ENCODE peak calls at places on chromosome 4, in nine cellular contexts. C is BJ; G is PC-9; V is heart left ventricle; U is lung; J is NT2/D1; R is fibroblast of lung; K is CD8-positive, alpha-beta T cell; B is endodermal cell. H is an unnamed sample. For H3K27me3, the result is how much of the 10 kb centered on the place peaks cover.

GRCh38 chr4:73723029-73723428 is 17.3 kb upstream of the CXCL8 start:
- DNase-seq in C (no peak), G (no peak), V (no peak), U (no peak), J (no peak), R (peak), K (no peak), B (no peak), H (no peak)

GRCh38 chr4:82984459-82984858 is 26.2 kb downstream of the LIN54 start:
- DNase-seq in C (peak), G (peak), V (no peak), U (no peak), J (no peak), R (peak), K (no peak), B (no peak), H (no peak)

GRCh38 chr4:19010766-19011165 is 989.2 kb upstream of the LCORL start:
- DNase-seq in C (no peak), G (no peak), V (no peak), U (no peak), J (peak), R (no peak), K (no peak), B (peak), H (no peak)

GRCh38 chr4:73248416-73248815 is 10.2 kb downstream of the ANKRD17 start:
- DNase-seq in C (no peak), G (no peak), V (no peak), U (no peak), J (no peak), R (no peak), K (no peak), B (no peak), H (no peak)

GRCh38 chr4:4461850-4462249 is 74.9 kb downstream of the NSG1 start:
- DNase-seq in C (no peak), G (no peak), V (no peak), U (no peak), J (no peak), R (no peak), K (peak), B (no peak), H (no peak)

GRCh38 chr4:153471691-153472080 is 5.5 kb downstream of the TMEM131L start:
- DNase-seq in C (no peak), G (no peak), V (no peak), U (no peak), J (no peak), R (no peak), K (no peak), B (no peak), H (no peak)

GRCh38 chr4:102678107-102678506 is 82.7 kb downstream of the MANBA start:
- DNase-seq in C (no peak), G (no peak), V (no peak), U (no peak), J (no peak), R (no peak), K (no peak), B (no peak), H (no peak)

GRCh38 chr4:105555409-105555808 is 3.0 kb downstream of the ARHGEF38 start:
- DNase-seq in C (no peak), G (no peak), V (no peak), U (no peak), J (peak), R (no peak), K (no peak), B (peak), H (peak)

GRCh38 chr4:95093936-95094929 is 336.5 kb downstream of the BMPR1B start:
- DNase-seq in C (no peak), G (no peak), V (no peak), U (no peak), J (no peak), R (no peak), K (no peak), B (no peak), H (no peak)

GRCh38 chr4:177229331-177229730 is 80.3 kb upstream of the NEIL3 start:
- DNase-seq in C (no peak), G (no peak), V (no peak), U (no peak), J (no peak), R (no peak), K (no peak), B (no peak), H (no peak)

GRCh38 chr4:23805381-23805780 is 84.5 kb downstream of the PPARGC1A start:
- DNase-seq in C (no peak), G (no peak), V (no peak), U (no peak), J (no peak), R (peak), K (no peak), B (no peak), H (no peak)

GRCh38 chr4:23878235-23878861 is 11.5 kb downstream of the PPARGC1A start:
- DNase-seq in C (no peak), G (no peak), V (no peak), U (no peak), J (no peak), R (peak), K (no peak), B (no peak), H (no peak)

GRCh38 chr4:182642831-182643230 is 274.4 kb downstream of the DCTD start:
- DNase-seq in C (no peak), G (no peak), V (no peak), U (no peak), J (no peak), R (peak), K (no peak), B (no peak), H (no peak)

GRCh38 chr4:86579941-86580340 is 14.2 kb upstream of the PTPN13 start:
- DNase-seq in C (no peak), G (no peak), V (no peak), U (no peak), J (no peak), R (no peak), K (no peak), B (no peak), H (no peak)

GRCh38 chr4:109303141-109303499 is 662 bp upstream of the COL25A1 start:
- DNase-seq in C (no peak), G (no peak), V (no peak), U (no peak), J (no peak), R (peak), K (no peak), B (no peak), H (no peak)

GRCh38 chr4:26217961-26218676 is 102.7 kb upstream of the RBPJ start:
- DNase-seq in C (no peak), G (no peak), V (no peak), U (no peak), J (no peak), R (no peak), K (no peak), B (peak), H (no peak)

GRCh38 chr4:105624530-105624929 is 72.1 kb downstream of the ARHGEF38 start:
- DNase-seq in C (no peak), G (peak), V (peak), U (no peak), J (no peak), R (peak), K (no peak), B (no peak), H (no peak)

GRCh38 chr4:122524176-122524575 is 67.7 kb upstream of the IL2 start:
- DNase-seq in C (no peak), G (no peak), V (no peak), U (no peak), J (no peak), R (no peak), K (no peak), B (no peak), H (no peak)

GRCh38 chr4:83618431-83618830 is 82.5 kb downstream of the GPAT3 start:
- DNase-seq in C (peak), G (peak), V (peak), U (peak), J (no peak), R (peak), K (no peak), B (no peak), H (no peak)

GRCh38 chr4:101232074-101232776 is 115.1 kb downstream of the PPP3CA start:
- DNase-seq in C (peak), G (peak), V (no peak), U (no peak), J (no peak), R (peak), K (no peak), B (no peak), H (no peak)

GRCh38 chr4:1406946-1407656 is 859 bp upstream of the NKX1-1 start:
- DNase-seq in C (no peak), G (no peak), V (no peak), U (no peak), J (no peak), R (no peak), K (no peak), B (peak), H (no peak)

GRCh38 chr4:1407657-1408333 is 1.6 kb upstream of the NKX1-1 start:
- DNase-seq in C (no peak), G (no peak), V (no peak), U (no peak), J (no peak), R (no peak), K (no peak), B (peak), H (no peak)

GRCh38 chr4:1409079-1409805 is 3.0 kb upstream of the NKX1-1 start:
- DNase-seq in C (no peak), G (no peak), V (no peak), U (no peak), J (no peak), R (no peak), K (no peak), B (no peak), H (no peak)

GRCh38 chr4:1409806-1410425 is 3.7 kb upstream of the NKX1-1 start:
- DNase-seq in C (no peak), G (no peak), V (no peak), U (no peak), J (no peak), R (no peak), K (no peak), B (no peak), H (no peak)

GRCh38 chr4:1408418-1408817 is 2.2 kb upstream of the NKX1-1 start:
- DNase-seq in C (no peak), G (no peak), V (no peak), U (no peak), J (no peak), R (no peak), K (no peak), B (peak), H (no peak)
- H3K27me3 ChIP-seq in C (under half), G (under half), V (half or more), U (under half), J (half or more), R (under half), K (under half), B (half or more), H (half or more)

DNA sequence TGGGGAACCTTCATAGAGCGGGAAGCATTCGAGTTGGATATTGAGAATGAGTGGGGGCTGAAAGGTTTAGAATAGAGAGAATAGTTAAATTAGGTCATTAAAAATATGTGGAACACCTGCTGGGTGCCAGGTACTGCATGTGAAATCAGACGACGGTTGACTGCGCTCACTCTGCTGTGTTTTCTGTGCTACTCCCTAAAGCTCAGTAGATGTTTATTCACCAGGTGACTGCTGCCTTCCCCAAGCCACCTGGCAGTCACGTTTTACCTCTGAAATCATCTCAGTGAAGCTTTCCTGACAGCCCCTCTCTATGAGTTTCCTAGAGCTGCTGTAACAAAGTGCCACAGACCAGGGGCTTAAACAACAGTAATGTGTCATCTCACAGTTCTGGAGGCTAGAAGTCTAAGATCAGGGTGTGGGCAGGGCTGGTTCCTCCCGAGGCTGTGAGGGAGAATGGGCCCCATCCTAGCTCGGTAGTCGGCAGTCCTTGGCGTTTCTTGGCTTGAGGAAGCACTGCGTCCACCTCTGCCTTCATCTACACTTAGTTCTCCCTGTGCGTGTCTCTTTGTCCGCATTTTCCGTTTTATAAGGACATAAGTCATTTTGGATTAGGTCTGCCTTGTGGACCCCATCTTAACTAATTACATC is 25.3 kb downstream of the ADD1 start:
- DNase-seq in C (no peak), G (no peak), V (no peak), U (no peak), J (no peak), R (no peak), K (no peak), B (no peak), H (no peak)
- H3K4me3 ChIP-seq in C (no peak), G (no peak), V (peak), U (no peak), J (no peak), R (peak), K (no peak), B (peak), H (no peak)

DNA sequence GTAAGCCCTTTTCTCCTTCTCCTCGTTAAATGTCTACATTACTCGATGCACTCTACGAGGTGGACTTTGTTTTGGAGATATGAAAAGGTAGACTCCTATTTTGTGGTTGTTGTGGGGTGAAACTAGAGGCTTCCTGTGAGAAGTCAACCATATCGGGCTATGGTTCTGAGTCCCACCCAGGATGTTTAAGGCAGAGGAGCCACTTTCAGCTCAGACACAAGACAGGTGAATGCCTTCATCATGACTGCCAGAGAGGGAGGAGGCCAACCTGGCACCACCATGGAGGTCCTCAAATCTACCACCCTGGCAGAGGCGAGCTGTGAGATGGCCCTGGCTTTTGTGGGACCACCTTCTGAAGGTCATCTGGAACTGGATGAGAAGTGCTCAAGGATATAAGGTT is 154.4 kb upstream of the KLF3 start:
- DNase-seq in C (no peak), G (no peak), V (no peak), U (no peak), J (no peak), R (no peak), K (peak), B (no peak), H (no peak)
- H3K27me3 ChIP-seq in C (under half), G (under half), V (under half), U (under half), J (under half), R (under half), K (under half), B (under half), H (under half)

GRCh38 chr4:41991916-41992767 is 1.8 kb downstream of the SLC30A9 start:
- DNase-seq in C (no peak), G (no peak), V (no peak), U (no peak), J (no peak), R (peak), K (no peak), B (no peak), H (no peak)
- H3K4me3 ChIP-seq in C (no peak), G (peak), V (no peak), U (no peak), J (peak), R (no peak), K (no peak), B (peak), H (no peak)

DNA sequence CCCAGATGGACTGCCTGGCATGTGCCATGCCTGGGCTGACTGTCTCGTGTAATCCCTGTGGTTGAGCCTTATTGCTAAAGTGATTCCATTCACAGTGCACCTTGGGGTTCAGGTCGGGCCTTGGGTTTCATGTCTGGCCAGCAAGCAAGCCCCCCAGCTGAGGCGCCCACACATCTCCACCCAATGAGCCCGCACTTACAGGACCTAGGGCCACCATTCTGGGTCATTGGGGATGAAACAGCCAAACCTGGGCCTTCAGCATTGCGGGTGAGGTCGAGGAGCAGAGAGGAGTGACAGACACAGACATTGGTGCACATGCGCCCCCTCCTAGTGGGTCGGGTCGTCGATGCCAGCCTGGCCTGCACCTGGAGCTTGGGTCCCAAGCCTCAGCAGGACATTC is 21.3 kb upstream of the WFS1 start:
- DNase-seq in C (no peak), G (no peak), V (no peak), U (no peak), J (no peak), R (no peak), K (no peak), B (no peak), H (no peak)
- H3K27me3 ChIP-seq in C (under half), G (under half), V (under half), U (under half), J (under half), R (under half), K (under half), B (under half), H (under half)

DNA sequence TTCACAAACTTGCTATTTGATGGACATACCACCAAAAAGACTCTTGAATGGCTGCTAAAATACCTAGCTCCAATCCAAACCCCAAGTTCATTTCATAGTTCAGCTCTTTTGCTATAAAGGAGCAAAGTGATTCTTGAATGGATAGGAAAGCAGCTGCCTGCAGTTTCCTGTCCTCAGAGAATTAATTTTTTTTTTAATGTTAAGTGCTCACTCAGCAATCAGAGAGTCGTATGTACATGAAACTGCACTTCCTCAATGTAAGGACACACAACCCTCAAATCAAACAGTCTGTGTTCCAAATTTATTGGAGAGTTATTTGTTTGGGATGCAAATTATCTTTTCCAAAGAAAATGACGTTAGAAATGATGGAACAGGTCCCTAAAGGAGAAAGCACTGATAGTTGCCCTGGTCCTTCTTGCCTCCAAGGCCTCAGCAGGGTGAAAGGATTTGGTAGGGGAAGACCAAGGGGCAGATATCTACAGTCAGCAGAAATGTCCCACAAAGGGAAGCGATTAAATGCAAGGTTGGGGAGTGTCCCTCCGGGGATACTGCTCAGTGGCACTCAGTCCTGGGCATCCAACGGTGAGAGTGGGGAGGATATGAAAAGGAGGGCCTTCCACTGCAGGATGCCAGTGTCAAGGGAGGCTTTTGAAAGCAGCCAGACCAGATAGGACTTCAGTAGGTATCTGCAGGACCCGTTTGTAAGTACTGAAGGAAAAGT is 67.2 kb upstream of the RASGEF1B start:
- DNase-seq in C (no peak), G (no peak), V (no peak), U (no peak), J (no peak), R (no peak), K (no peak), B (no peak), H (no peak)
- H3K4me3 ChIP-seq in C (no peak), G (no peak), V (no peak), U (no peak), J (no peak), R (no peak), K (no peak), B (no peak), H (no peak)

DNA sequence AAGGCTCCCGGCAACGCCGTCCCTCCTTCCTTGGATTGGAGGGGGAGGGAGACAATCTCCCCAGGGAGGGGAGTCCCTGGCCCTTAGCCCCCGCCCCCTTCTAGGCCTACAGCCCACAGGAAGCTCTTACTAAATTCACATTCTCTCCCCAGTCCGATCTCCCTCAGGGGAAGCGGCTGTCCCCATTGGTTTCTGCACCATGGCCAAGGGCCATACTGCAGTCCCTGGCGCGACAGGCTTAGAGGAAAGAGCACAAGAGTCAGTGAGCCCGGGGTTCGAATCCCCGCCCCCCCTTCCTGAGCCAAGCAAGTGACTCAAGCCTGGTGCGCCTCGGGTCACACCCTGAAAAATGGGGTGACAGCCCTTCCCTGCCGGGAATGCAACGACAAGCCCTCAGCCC is 1.1 kb downstream of the ABLIM2 start:
- DNase-seq in C (no peak), G (no peak), V (peak), U (peak), J (no peak), R (no peak), K (no peak), B (no peak), H (no peak)
- H3K27me3 ChIP-seq in C (under half), G (under half), V (under half), U (under half), J (half or more), R (under half), K (under half), B (half or more), H (under half)

GRCh38 chr4:178273168-178273567 is 830.9 kb upstream of the AGA start:
- DNase-seq in C (no peak), G (no peak), V (no peak), U (no peak), J (no peak), R (no peak), K (no peak), B (no peak), H (no peak)
- H3K4me3 ChIP-seq in C (no peak), G (no peak), V (no peak), U (no peak), J (no peak), R (no peak), K (no peak), B (no peak), H (no peak)

GRCh38 chr4:6402566-6403399 is 69.6 kb downstream of the PPP2R2C start:
- DNase-seq in C (no peak), G (no peak), V (no peak), U (no peak), J (peak), R (no peak), K (no peak), B (peak), H (no peak)
- H3K27me3 ChIP-seq in C (under half), G (under half), V (under half), U (under half), J (under half), R (under half), K (under half), B (under half), H (under half)